ENCODE peak calls at places on chromosomes 6 and 20, in five cellular contexts. C, Z, K, P and N are unnamed samples.

GRCh38 chr20:13904766-13905165 is 85.6 kb downstream of the SEL1L2 start:
- DNase-seq in C (no peak), Z (no peak), K (no peak), P (no peak), N (no peak)

GRCh38 chr20:59857951-59858350 is 75.5 kb downstream of the SYCP2 start:
- DNase-seq in C (no peak), Z (no peak), K (no peak), P (no peak), N (no peak)

GRCh38 chr6:163212123-163212522 is 202.4 kb upstream of the QKI start:
- DNase-seq in C (no peak), Z (no peak), K (no peak), P (no peak), N (no peak)

GRCh38 chr6:137808836-137809315 is 58.2 kb upstream of the TNFAIP3 start:
- DNase-seq in C (no peak), Z (no peak), K (no peak), P (no peak), N (no peak)

GRCh38 chr20:13325796-13326340 is 104.8 kb downstream of the ISM1 start:
- DNase-seq in C (no peak), Z (no peak), K (no peak), P (no peak), N (no peak)

GRCh38 chr6:149014631-149015171 is 267.9 kb downstream of the UST start:
- DNase-seq in C (no peak), Z (no peak), K (peak), P (no peak), N (no peak)

GRCh38 chr20:20413801-20414200 is 45.9 kb downstream of the INSM1 start:
- DNase-seq in C (no peak), Z (no peak), K (no peak), P (no peak), N (no peak)

GRCh38 chr6:87968435-87969278 is 79.0 kb upstream of the SPACA1 start:
- DNase-seq in C (no peak), Z (peak), K (peak), P (no peak), N (peak)

GRCh38 chr6:85568411-85568810 is 25.2 kb downstream of the SNX14 start:
- DNase-seq in C (no peak), Z (no peak), K (no peak), P (no peak), N (no peak)

GRCh38 chr20:2890743-2891142 is 17.5 kb downstream of the PTPRA start:
- DNase-seq in C (no peak), Z (no peak), K (no peak), P (no peak), N (no peak)

GRCh38 chr6:23650676-23651075 is 475.3 kb upstream of the NRSN1 start:
- DNase-seq in C (no peak), Z (no peak), K (no peak), P (no peak), N (no peak)

GRCh38 chr6:43578748-43579147 is 2.8 kb downstream of the POLH start:
- DNase-seq in C (no peak), Z (no peak), K (no peak), P (no peak), N (no peak)

GRCh38 chr20:59148713-59149493 is 14.7 kb upstream of the ZNF831 start:
- DNase-seq in C (no peak), Z (no peak), K (no peak), P (no peak), N (no peak)

GRCh38 chr6:27864906-27865883 is 47.0 kb downstream of the OR2B2 start:
- DNase-seq in C (peak), Z (peak), K (peak), P (peak), N (peak)

GRCh38 chr20:58028123-58028522 is 200.3 kb downstream of the ANKRD60 start:
- DNase-seq in C (no peak), Z (no peak), K (no peak), P (no peak), N (no peak)

GRCh38 chr6:168016756-168017525 is 19.5 kb downstream of the KIF25 start:
- DNase-seq in C (no peak), Z (no peak), K (no peak), P (no peak), N (no peak)

GRCh38 chr6:91730710-91731109 is 1143.8 kb upstream of the MAP3K7 start:
- DNase-seq in C (no peak), Z (no peak), K (no peak), P (no peak), N (no peak)

GRCh38 chr20:2946988-2947961 is 74.0 kb downstream of the PTPRA start:
- DNase-seq in C (no peak), Z (peak), K (peak), P (no peak), N (no peak)

GRCh38 chr20:15364781-15365180 is 1027.4 kb upstream of the FLRT3 start:
- DNase-seq in C (no peak), Z (no peak), K (no peak), P (no peak), N (no peak)

GRCh38 chr6:75528423-75528822 is 34.8 kb upstream of the FILIP1 start:
- DNase-seq in C (no peak), Z (no peak), K (peak), P (no peak), N (no peak)